ENCODE peak calls at places on chromosome 1, in seven cellular contexts. E, Q, Z, S, J, U and Y are unnamed samples.

GRCh38 chr1:224880593-224881307 is 48.7 kb upstream of the DNAH14 start:
- DNase-seq in E (no peak), Q (no peak), Z (peak), S (no peak), J (no peak), U (no peak), Y (no peak)

GRCh38 chr1:221777434-221778072 is 35.7 kb upstream of the DUSP10 start:
- DNase-seq in E (peak), Q (peak), Z (no peak), S (no peak), J (peak), U (peak), Y (peak)

GRCh38 chr1:201827321-201828281 is 1.4 kb upstream of the IPO9 start:
- DNase-seq in E (no peak), Q (no peak), Z (no peak), S (no peak), J (no peak), U (no peak), Y (no peak)

GRCh38 chr1:29706936-29707335 is 470.6 kb downstream of the PTPRU start:
- DNase-seq in E (no peak), Q (peak), Z (peak), S (peak), J (peak), U (peak), Y (no peak)

GRCh38 chr1:248686815-248687214 is 15.8 kb downstream of the OR14I1 start:
- DNase-seq in E (no peak), Q (peak), Z (no peak), S (no peak), J (peak), U (peak), Y (no peak)

GRCh38 chr1:212791261-212791675 is 309 bp downstream of the NSL1 start:
- DNase-seq in E (no peak), Q (no peak), Z (no peak), S (peak), J (no peak), U (no peak), Y (no peak)

GRCh38 chr1:43853161-43853921 is 80.3 kb upstream of the ARTN start:
- DNase-seq in E (no peak), Q (peak), Z (no peak), S (peak), J (peak), U (peak), Y (no peak)

GRCh38 chr1:3879099-3879498 is 21.0 kb downstream of the C1orf174 start:
- DNase-seq in E (no peak), Q (no peak), Z (no peak), S (no peak), J (no peak), U (no peak), Y (no peak)

GRCh38 chr1:56070601-56071000 is 508.8 kb downstream of the PLPP3 start:
- DNase-seq in E (no peak), Q (no peak), Z (no peak), S (peak), J (no peak), U (no peak), Y (no peak)

GRCh38 chr1:62071695-62072094 is 123.0 kb upstream of the L1TD1 start:
- DNase-seq in E (no peak), Q (no peak), Z (no peak), S (no peak), J (no peak), U (no peak), Y (no peak)

GRCh38 chr1:27360159-27361043 is 6.4 kb downstream of the MAP3K6 start:
- DNase-seq in E (peak), Q (peak), Z (peak), S (no peak), J (peak), U (peak), Y (peak)

GRCh38 chr1:13749543-13750307 is 49.7 kb downstream of the PRDM2 start:
- DNase-seq in E (peak), Q (peak), Z (peak), S (peak), J (peak), U (peak), Y (peak)

GRCh38 chr1:118291686-118292085 is 106.7 kb upstream of the SPAG17 start:
- DNase-seq in E (no peak), Q (no peak), Z (no peak), S (no peak), J (no peak), U (no peak), Y (no peak)